ENCODE peak calls at places on chromosome 14, in five cellular contexts. G is activated gamma-delta T cell, M is mucosa of descending colon, U is SK-N-SH, B is left kidney. H is an unnamed sample.

GRCh38 chr14:36293824-36294223 is 26.6 kb downstream of the MBIP start:
- DNase-seq in M (no peak), G (no peak), B (no peak), U (no peak), H (no peak)

GRCh38 chr14:98826618-98827017 is 445.4 kb downstream of the BCL11B start:
- DNase-seq in G (no peak), U (no peak), B (no peak), M (no peak), H (no peak)

GRCh38 chr14:67602071-67602470 is 2.0 kb upstream of the PIGH start:
- DNase-seq in G (no peak), M (no peak), U (no peak), B (no peak), H (no peak)

GRCh38 chr14:68781161-68782021 is 11.5 kb downstream of the ZFP36L1 start:
- DNase-seq in M (peak; percentile 86), B (no peak), U (no peak), G (peak; percentile 26), H (no peak)

GRCh38 chr14:52067873-52068740 is 752 bp downstream of the NID2 start:
- DNase-seq in M (peak; percentile 58), G (no peak), U (peak; percentile 62), B (peak; percentile 73), H (peak; percentile 69)

GRCh38 chr14:66944872-66945271 is 244.4 kb upstream of the GARIN2 start:
- DNase-seq in G (no peak), B (peak; percentile 48), U (no peak), M (no peak), H (no peak)

GRCh38 chr14:66284346-66284745 is 201.8 kb upstream of the CCDC196 start:
- DNase-seq in B (no peak), U (no peak), G (no peak), M (no peak), H (no peak)

GRCh38 chr14:56046546-56046945 is 71.7 kb upstream of the PELI2 start:
- DNase-seq in G (no peak), B (no peak), M (no peak), U (no peak), H (no peak)

GRCh38 chr14:61478971-61479473 is 157.6 kb downstream of the PRKCH start:
- DNase-seq in M (no peak), G (no peak), B (no peak), U (no peak), H (no peak)

GRCh38 chr14:106843951-106844483 is 1317.6 kb downstream of the TMEM121 start:
- DNase-seq in G (no peak), U (peak; percentile 13), B (no peak), M (peak; percentile 74), H (no peak)

GRCh38 chr14:102499401-102500189 is 10.0 kb downstream of the ANKRD9 start:
- DNase-seq in U (no peak), B (no peak), G (no peak), M (no peak), H (no peak)

GRCh38 chr14:75459099-75459741 is 31.4 kb downstream of the JDP2 start:
- DNase-seq in U (no peak), M (peak; percentile 82), G (no peak), B (peak; percentile 85), H (no peak)

H was measured in sciatic nerve.